ENCODE peak calls at places on chromosomes 7 and 10, in six cellular contexts. R, M, V, B, J and K are unnamed samples.

GRCh38 chr7:69429817-69430501 is 168.3 kb upstream of the AUTS2 start:
- DNase-seq in R (no peak), M (no peak), V (no peak), B (no peak), J (no peak), K (no peak)

GRCh38 chr7:24334012-24334411 is 50.0 kb downstream of the NPY start:
- DNase-seq in R (no peak), M (no peak), V (no peak), B (no peak), J (no peak), K (no peak)

GRCh38 chr7:94632338-94633024 is 23.5 kb downstream of the SGCE start:
- DNase-seq in R (no peak), M (peak; percentile 4), V (no peak), B (no peak), J (peak; percentile 88), K (no peak)

GRCh38 chr10:91220954-91221696 is 662 bp downstream of the PCGF5 start:
- DNase-seq in R (no peak), M (peak; percentile 26), V (no peak), B (no peak), J (peak; percentile 45), K (no peak)

GRCh38 chr10:127527891-127528290 is 21.2 kb upstream of the NPS start:
- DNase-seq in R (no peak), M (no peak), V (no peak), B (no peak), J (no peak), K (no peak)

GRCh38 chr7:99132922-99133321 is 11.0 kb downstream of the SMURF1 start:
- DNase-seq in R (no peak), M (no peak), V (no peak), B (no peak), J (no peak), K (no peak)

GRCh38 chr7:40003586-40003985 is 53.5 kb downstream of the CDK13 start:
- DNase-seq in R (no peak), M (no peak), V (no peak), B (no peak), J (no peak), K (no peak)

GRCh38 chr10:75284097-75284485 is 48.3 kb upstream of the COMTD1 start:
- DNase-seq in R (no peak), M (no peak), V (no peak), B (no peak), J (no peak), K (no peak)

GRCh38 chr7:98225913-98226614 is 14.8 kb downstream of the BHLHA15 start:
- DNase-seq in R (peak; percentile 1), M (no peak), V (no peak), B (no peak), J (no peak), K (no peak)

GRCh38 chr10:89352039-89352597 is 24.3 kb downstream of the IFIT3 start:
- DNase-seq in R (no peak), M (peak; percentile 99), V (no peak), B (no peak), J (no peak), K (no peak)

GRCh38 chr7:42128703-42129102 is 108.3 kb downstream of the GLI3 start:
- DNase-seq in R (no peak), M (no peak), V (no peak), B (no peak), J (peak; percentile 52), K (no peak)

GRCh38 chr10:61902448-61903183 is 1.1 kb downstream of the ARID5B start:
- DNase-seq in R (peak; percentile 81), M (peak; percentile 77), V (peak; percentile 62), B (peak; percentile 88), J (peak; percentile 71), K (no peak)